ENCODE peak calls at places on chromosome 19, in eight cellular contexts. R is fibroblast of the conjunctiva; X is CD8-positive, alpha-beta T cell; T is GM06990; Z is hepatocyte; V is stimulated activated CD4-positive, alpha-beta T cell treated with anti-CD3 and anti-CD28 coated beads, Interleukin-4, amount 100 ng/mL, for 1 hour; K is stimulated activated naive CD4-positive, alpha-beta T cell; C is fibroblast of lung. Y is an unnamed sample.

GRCh38 chr19:1312732-1313694 is 27.3 kb downstream of the EFNA2 start:
- DNase-seq in R (no peak), X (no peak), T (peak), Z (peak), V (no peak), K (no peak), C (peak), Y (peak)

GRCh38 chr19:24159707-24160106 is 72.7 kb downstream of the ZNF254 start:
- DNase-seq in R (no peak), X (no peak), T (no peak), Z (peak), V (no peak), K (no peak), C (peak), Y (no peak)

GRCh38 chr19:11373166-11373884 is 1.1 kb upstream of the SWSAP1 start:
- DNase-seq in R (no peak), X (no peak), T (no peak), Z (peak), V (no peak), K (no peak), C (no peak), Y (peak)

GRCh38 chr19:50398675-50399367 is 14.7 kb downstream of the POLD1 start:
- DNase-seq in R (no peak), X (no peak), T (no peak), Z (no peak), V (no peak), K (no peak), C (no peak), Y (peak)

GRCh38 chr19:8666814-8667405 is 31.7 kb downstream of the ACTL9 start:
- DNase-seq in R (no peak), X (no peak), T (no peak), Z (no peak), V (no peak), K (no peak), C (no peak), Y (no peak)

GRCh38 chr19:45175663-45176345 is 2.2 kb downstream of the TRAPPC6A start:
- DNase-seq in R (no peak), X (no peak), T (no peak), Z (no peak), V (no peak), K (no peak), C (no peak), Y (peak)

GRCh38 chr19:45640849-45641273 is 1.7 kb upstream of the EML2 start:
- DNase-seq in R (no peak), X (no peak), T (peak), Z (peak), V (peak), K (no peak), C (no peak), Y (peak)

GRCh38 chr19:33815410-33816340 is 19.0 kb downstream of the KCTD15 start:
- DNase-seq in R (no peak), X (no peak), T (no peak), Z (no peak), V (no peak), K (no peak), C (peak), Y (peak)

GRCh38 chr19:55246462-55247451 is 12.1 kb downstream of the PPP6R1 start:
- DNase-seq in R (no peak), X (no peak), T (no peak), Z (no peak), V (no peak), K (no peak), C (no peak), Y (no peak)

GRCh38 chr19:54674021-54674617 is 11.3 kb downstream of the LILRB4 start:
- DNase-seq in R (peak), X (no peak), T (no peak), Z (no peak), V (no peak), K (no peak), C (peak), Y (no peak)

GRCh38 chr19:47765522-47766358 is 12.8 kb upstream of the SELENOW start:
- DNase-seq in R (no peak), X (no peak), T (no peak), Z (peak), V (peak), K (peak), C (peak), Y (peak)

GRCh38 chr19:42201489-42202289 is 15.8 kb downstream of the DEDD2 start:
- DNase-seq in R (no peak), X (peak), T (peak), Z (no peak), V (no peak), K (peak), C (no peak), Y (no peak)

GRCh38 chr19:35122687-35123551 is 7.3 kb downstream of the FXYD3 start:
- DNase-seq in R (no peak), X (no peak), T (no peak), Z (no peak), V (no peak), K (no peak), C (no peak), Y (no peak)

GRCh38 chr19:56119585-56119978 is 1.5 kb downstream of the ZNF787 start:
- DNase-seq in R (no peak), X (no peak), T (no peak), Z (peak), V (no peak), K (no peak), C (no peak), Y (peak)

GRCh38 chr19:5774921-5775320 is 9.6 kb downstream of the PRR22 start:
- DNase-seq in R (peak), X (no peak), T (no peak), Z (no peak), V (no peak), K (no peak), C (no peak), Y (no peak)

GRCh38 chr19:971795-972194 is 12.3 kb upstream of the WDR18 start:
- DNase-seq in R (no peak), X (no peak), T (no peak), Z (no peak), V (no peak), K (no peak), C (no peak), Y (peak)

GRCh38 chr19:42467437-42467760 is 24.7 kb upstream of the CXCL17 start:
- DNase-seq in R (no peak), X (no peak), T (no peak), Z (no peak), V (no peak), K (no peak), C (no peak), Y (no peak)

GRCh38 chr19:11324079-11324661 is 15.3 kb downstream of the RAB3D start:
- DNase-seq in R (peak), X (no peak), T (peak), Z (peak), V (peak), K (peak), C (peak), Y (peak)

GRCh38 chr19:4260605-4261191 is 13.8 kb downstream of the YJU2 start:
- DNase-seq in R (no peak), X (no peak), T (no peak), Z (no peak), V (no peak), K (no peak), C (no peak), Y (no peak)

GRCh38 chr19:18478545-18479311 is 40.8 kb upstream of the ISYNA1 start:
- DNase-seq in R (peak), X (no peak), T (peak), Z (peak), V (peak), K (no peak), C (peak), Y (peak)

GRCh38 chr19:3175761-3176714 is 2.5 kb upstream of the S1PR4 start:
- DNase-seq in R (peak), X (no peak), T (no peak), Z (peak), V (no peak), K (no peak), C (peak), Y (peak)

GRCh38 chr19:48804496-48804895 is 6.3 kb downstream of the BCAT2 start:
- DNase-seq in R (no peak), X (no peak), T (no peak), Z (no peak), V (no peak), K (no peak), C (no peak), Y (no peak)

GRCh38 chr19:8585894-8586750 is 8.9 kb upstream of the MYO1F start:
- DNase-seq in R (no peak), X (peak), T (no peak), Z (peak), V (peak), K (peak), C (no peak), Y (peak)

GRCh38 chr19:18886972-18887371 is 9.0 kb downstream of the CERS1 start:
- DNase-seq in R (no peak), X (no peak), T (no peak), Z (no peak), V (no peak), K (no peak), C (no peak), Y (no peak)

GRCh38 chr19:3065675-3066357 is 3.5 kb upstream of the TLE5 start:
- DNase-seq in R (no peak), X (no peak), T (peak), Z (peak), V (no peak), K (no peak), C (no peak), Y (no peak)

GRCh38 chr19:38304352-38304865 is 358 bp downstream of the C19orf33 start:
- DNase-seq in R (no peak), X (no peak), T (no peak), Z (no peak), V (no peak), K (no peak), C (no peak), Y (no peak)

GRCh38 chr19:29266603-29267002 is 53.7 kb upstream of the UQCRFS1 start:
- DNase-seq in R (no peak), X (no peak), T (no peak), Z (no peak), V (no peak), K (no peak), C (no peak), Y (no peak)

GRCh38 chr19:35140898-35141626 is 2.0 kb upstream of the FXYD7 start:
- DNase-seq in R (peak), X (peak), T (peak), Z (peak), V (peak), K (peak), C (peak), Y (peak)

GRCh38 chr19:4678881-4679379 is 8.8 kb upstream of the MYDGF start:
- DNase-seq in R (no peak), X (no peak), T (no peak), Z (no peak), V (peak), K (no peak), C (peak), Y (peak)

GRCh38 chr19:2302319-2303208 is 5.4 kb downstream of the LINGO3 start:
- DNase-seq in R (no peak), X (no peak), T (no peak), Z (peak), V (no peak), K (peak), C (peak), Y (no peak)

GRCh38 chr19:16497042-16497441 is 848 bp downstream of the C19orf44 start:
- DNase-seq in R (no peak), X (no peak), T (no peak), Z (no peak), V (no peak), K (no peak), C (no peak), Y (no peak)

GRCh38 chr19:6260912-6261636 is 18.7 kb downstream of the MLLT1 start:
- DNase-seq in R (no peak), X (no peak), T (no peak), Z (peak), V (peak), K (no peak), C (no peak), Y (peak)

GRCh38 chr19:51664997-51665396 is 18.4 kb upstream of the SIGLEC14 start:
- DNase-seq in R (no peak), X (no peak), T (no peak), Z (no peak), V (no peak), K (no peak), C (peak), Y (no peak)

GRCh38 chr19:7986321-7987083 is 18.9 kb downstream of the ELAVL1 start:
- DNase-seq in R (no peak), X (no peak), T (no peak), Z (no peak), V (no peak), K (no peak), C (peak), Y (no peak)

GRCh38 chr19:46772170-46773017 is 16.0 kb downstream of the SLC1A5 start:
- DNase-seq in R (no peak), X (no peak), T (no peak), Z (no peak), V (no peak), K (no peak), C (no peak), Y (no peak)

GRCh38 chr19:11964496-11964857 is 363 bp upstream of the ZNF763 start:
- DNase-seq in R (no peak), X (no peak), T (no peak), Z (no peak), V (peak), K (no peak), C (no peak), Y (no peak)

GRCh38 chr19:41868120-41868988 is 8.3 kb downstream of the RPS19 start:
- DNase-seq in R (no peak), X (no peak), T (no peak), Z (no peak), V (no peak), K (no peak), C (no peak), Y (peak)